ENCODE peak calls at places on chromosome 1, in seven cellular contexts. B is activated gamma-delta T cell treated with anti-CD3 and anti-CD28 coated beads, Interleukin-2, amount 50 U/mL, for 16 hours; E is NCI-H1105 treated with DMSO at 0.1 percent for 48 hours; K is MV-4-11; T is amniotic stem cell; U is M059J; Z is occipital lobe. M is an unnamed sample.
A peak's percentile ranks its signal among the peaks of the same experiment; 100 is the strongest.

GRCh38 chr1:117570988-117571409 is 34.8 kb upstream of the TENT5C start:
- DNase-seq in B (no peak), E (no peak), K (no peak), T (no peak), U (no peak), Z (no peak), M (no peak)

GRCh38 chr1:25922633-25923567 is 16.7 kb upstream of the STMN1 start:
- DNase-seq in B (no peak), E (peak; percentile 37), K (peak; percentile 68), T (no peak), U (peak; percentile 44), Z (no peak), M (peak; percentile 61)

GRCh38 chr1:238485062-238485905 is 594.6 kb upstream of the ZP4 start:
- DNase-seq in B (no peak), E (no peak), K (peak; percentile 65), T (no peak), U (peak; percentile 67), Z (no peak), M (no peak)

GRCh38 chr1:161185282-161185682 is 8.0 kb upstream of the B4GALT3 start:
- DNase-seq in B (peak; percentile 67), E (peak; percentile 7), K (peak; percentile 99), T (no peak), U (peak; percentile 48), Z (peak; percentile 49), M (peak; percentile 68)

GRCh38 chr1:71625004-71625403 is 544.2 kb upstream of the ZRANB2 start:
- DNase-seq in B (no peak), E (no peak), K (no peak), T (no peak), U (no peak), Z (no peak), M (no peak)

GRCh38 chr1:52792002-52792401 is 50.6 kb upstream of the ZYG11A start:
- DNase-seq in B (no peak), E (no peak), K (no peak), T (no peak), U (peak; percentile 30), Z (no peak), M (peak; percentile 27)

GRCh38 chr1:213987876-213988638 is at the start of gene PROX1:
- DNase-seq in B (no peak), E (peak; percentile 87), K (peak; percentile 33), T (peak; percentile 60), U (peak; percentile 86), Z (peak; percentile 69), M (peak; percentile 95)

GRCh38 chr1:42936309-42937078 is 22.2 kb downstream of the SLC2A1 start:
- DNase-seq in B (peak; percentile 42), E (no peak), K (peak; percentile 17), T (no peak), U (peak; percentile 92), Z (no peak), M (peak; percentile 61)

GRCh38 chr1:202085682-202086373 is 36.9 kb upstream of the GPR37L1 start:
- DNase-seq in B (no peak), E (peak; percentile 44), K (no peak), T (no peak), U (no peak), Z (peak; percentile 51), M (no peak)

GRCh38 chr1:156714830-156715229 is 9.4 kb upstream of the CRABP2 start:
- DNase-seq in B (no peak), E (no peak), K (no peak), T (no peak), U (no peak), Z (no peak), M (no peak)

GRCh38 chr1:108561145-108561458 is 1.2 kb downstream of the EEIG2 start:
- DNase-seq in B (no peak), E (no peak), K (no peak), T (no peak), U (no peak), Z (no peak), M (no peak)

GRCh38 chr1:63642901-63643300 is 49.7 kb downstream of the PGM1 start:
- DNase-seq in B (no peak), E (peak; percentile 18), K (no peak), T (no peak), U (no peak), Z (no peak), M (no peak)

GRCh38 chr1:48943393-48943792 is 166.7 kb upstream of the BEND5 start:
- DNase-seq in B (no peak), E (no peak), K (no peak), T (no peak), U (no peak), Z (no peak), M (peak; percentile 52)

GRCh38 chr1:9561429-9561828 is 22.2 kb downstream of the SLC25A33 start:
- DNase-seq in B (no peak), E (peak; percentile 76), K (peak; percentile 82), T (peak; percentile 62), U (peak; percentile 96), Z (no peak), M (peak; percentile 95)

GRCh38 chr1:67184838-67185421 is 18.7 kb downstream of the IL23R start:
- DNase-seq in B (no peak), E (no peak), K (no peak), T (no peak), U (no peak), Z (no peak), M (no peak)

GRCh38 chr1:201254625-201255469 is 28.5 kb upstream of the PKP1 start:
- DNase-seq in B (peak; percentile 51), E (peak; percentile 49), K (no peak), T (no peak), U (peak; percentile 34), Z (peak; percentile 14), M (peak; percentile 69)

GRCh38 chr1:206450271-206450670 is 20.0 kb upstream of the IKBKE start:
- DNase-seq in B (no peak), E (no peak), K (no peak), T (no peak), U (no peak), Z (no peak), M (no peak)

GRCh38 chr1:92638498-92638897 is 146.4 kb downstream of the EVI5 start:
- DNase-seq in B (no peak), E (no peak), K (no peak), T (no peak), U (no peak), Z (no peak), M (no peak)

GRCh38 chr1:153774780-153775431 is at the start of gene SLC27A3:
- DNase-seq in B (no peak), E (peak; percentile 84), K (no peak), T (no peak), U (peak; percentile 48), Z (peak; percentile 46), M (peak; percentile 67)

GRCh38 chr1:39752703-39753102 is 14.0 kb downstream of the PPIE start:
- DNase-seq in B (no peak), E (no peak), K (no peak), T (no peak), U (no peak), Z (no peak), M (no peak)

GRCh38 chr1:220906561-220907334 is 27.5 kb downstream of the HLX start:
- DNase-seq in B (no peak), E (no peak), K (peak; percentile 14), T (peak; percentile 45), U (peak; percentile 92), Z (no peak), M (no peak)

GRCh38 chr1:147336290-147336689 is 93.8 kb downstream of the CHD1L start:
- DNase-seq in B (no peak), E (no peak), K (no peak), T (no peak), U (no peak), Z (no peak), M (no peak)

GRCh38 chr1:205932776-205933175 is 10.5 kb downstream of the SLC26A9 start:
- DNase-seq in B (no peak), E (no peak), K (no peak), T (no peak), U (no peak), Z (no peak), M (no peak)

GRCh38 chr1:111101854-111102642 is 37.8 kb downstream of the DRAM2 start:
- DNase-seq in B (no peak), E (no peak), K (no peak), T (no peak), U (no peak), Z (no peak), M (no peak)

GRCh38 chr1:192545781-192546521 is 29.6 kb upstream of the RGS1 start:
- DNase-seq in B (no peak), E (no peak), K (peak; percentile 76), T (no peak), U (peak; percentile 47), Z (no peak), M (no peak)

GRCh38 chr1:55252942-55253589 is 37.9 kb upstream of the USP24 start:
- DNase-seq in B (no peak), E (peak; percentile 61), K (no peak), T (no peak), U (no peak), Z (no peak), M (no peak)

GRCh38 chr1:208298593-208299233 is 54.5 kb upstream of the PLXNA2 start:
- DNase-seq in B (no peak), E (peak; percentile 92), K (no peak), T (no peak), U (no peak), Z (no peak), M (peak; percentile 47)

GRCh38 chr1:220696863-220697231 is 6.7 kb downstream of the C1orf115 start:
- DNase-seq in B (no peak), E (no peak), K (no peak), T (no peak), U (peak; percentile 52), Z (peak; percentile 50), M (no peak)

GRCh38 chr1:11706292-11706691 is 14.8 kb downstream of the DRAXIN start:
- DNase-seq in B (no peak), E (no peak), K (no peak), T (no peak), U (no peak), Z (no peak), M (no peak)

GRCh38 chr1:150493175-150493574 is 6.0 kb downstream of the TARS2 start:
- DNase-seq in B (no peak), E (no peak), K (no peak), T (no peak), U (no peak), Z (no peak), M (no peak)

GRCh38 chr1:160877221-160877620 is 7.8 kb downstream of the ITLN1 start:
- DNase-seq in B (no peak), E (no peak), K (peak; percentile 38), T (no peak), U (no peak), Z (no peak), M (no peak)

GRCh38 chr1:247332901-247333361 is 1.3 kb upstream of the ZNF496 start:
- DNase-seq in B (no peak), E (no peak), K (peak; percentile 11), T (no peak), U (no peak), Z (peak; percentile 19), M (peak; percentile 54)